ENCODE peak calls at places on chromosomes 5 and 9, in seven cellular contexts. One of them, this sample, is unnamed.

GRCh38 chr5:116532762-116533525 is 41.7 kb downstream of the SEMA6A start:
- DNase-seq in HFF-Myc: no peak
- DNase-seq in H7: no peak
- DNase-seq in SJCRH30: peak; percentile 31
- DNase-seq in endodermal cell: no peak
- DNase-seq in iPS-NIHi11: no peak
- DNase-seq in dermis microvascular lymphatic vessel endothelial cell: no peak
- DNase-seq in this sample: no peak

GRCh38 chr5:170570492-170570891 is 66.7 kb downstream of the KCNIP1 start:
- DNase-seq in iPS-NIHi11: no peak
- DNase-seq in H7: no peak
- DNase-seq in SJCRH30: no peak
- DNase-seq in dermis microvascular lymphatic vessel endothelial cell: no peak
- DNase-seq in endodermal cell: peak; percentile 29
- DNase-seq in HFF-Myc: no peak
- DNase-seq in this sample: no peak

GRCh38 chr5:53211799-53212198 is 102.2 kb upstream of the MOCS2 start:
- DNase-seq in HFF-Myc: peak; percentile 19
- DNase-seq in SJCRH30: no peak
- DNase-seq in dermis microvascular lymphatic vessel endothelial cell: no peak
- DNase-seq in endodermal cell: no peak
- DNase-seq in iPS-NIHi11: no peak
- DNase-seq in H7: no peak
- DNase-seq in this sample: no peak

GRCh38 chr5:131609774-131610173 is 25.3 kb downstream of the RAPGEF6 start:
- DNase-seq in H7: no peak
- DNase-seq in endodermal cell: no peak
- DNase-seq in HFF-Myc: no peak
- DNase-seq in dermis microvascular lymphatic vessel endothelial cell: no peak
- DNase-seq in SJCRH30: no peak
- DNase-seq in iPS-NIHi11: no peak
- DNase-seq in this sample: no peak

GRCh38 chr9:2321523-2322148 is 300.0 kb upstream of the VLDLR start:
- DNase-seq in iPS-NIHi11: no peak
- DNase-seq in H7: no peak
- DNase-seq in dermis microvascular lymphatic vessel endothelial cell: no peak
- DNase-seq in SJCRH30: no peak
- DNase-seq in endodermal cell: no peak
- DNase-seq in HFF-Myc: no peak
- DNase-seq in this sample: no peak

GRCh38 chr9:107489144-107489673 is 360 bp downstream of the KLF4 start:
- DNase-seq in SJCRH30: no peak
- DNase-seq in iPS-NIHi11: peak; percentile 40
- DNase-seq in HFF-Myc: no peak
- DNase-seq in H7: peak; percentile 69
- DNase-seq in endodermal cell: no peak
- DNase-seq in dermis microvascular lymphatic vessel endothelial cell: no peak
- DNase-seq in this sample: no peak

GRCh38 chr5:112762113-112762810 is 24.6 kb downstream of the APC start:
- DNase-seq in HFF-Myc: no peak
- DNase-seq in dermis microvascular lymphatic vessel endothelial cell: no peak
- DNase-seq in iPS-NIHi11: no peak
- DNase-seq in SJCRH30: no peak
- DNase-seq in endodermal cell: no peak
- DNase-seq in H7: no peak
- DNase-seq in this sample: no peak

GRCh38 chr9:127785933-127786772 is at the start of gene CDK9:
- DNase-seq in dermis microvascular lymphatic vessel endothelial cell: peak; percentile 70
- DNase-seq in SJCRH30: peak; percentile 94
- DNase-seq in HFF-Myc: no peak
- DNase-seq in H7: peak; percentile 99
- DNase-seq in iPS-NIHi11: peak; percentile 93
- DNase-seq in endodermal cell: peak; percentile 97
- DNase-seq in this sample: peak; percentile 92

GRCh38 chr5:109779036-109779735 is 89.5 kb downstream of the MAN2A1 start:
- DNase-seq in HFF-Myc: no peak
- DNase-seq in H7: no peak
- DNase-seq in SJCRH30: no peak
- DNase-seq in iPS-NIHi11: no peak
- DNase-seq in dermis microvascular lymphatic vessel endothelial cell: no peak
- DNase-seq in endodermal cell: no peak
- DNase-seq in this sample: no peak

GRCh38 chr5:88889165-88890069 is 6.4 kb upstream of the MEF2C start:
- DNase-seq in iPS-NIHi11: peak; percentile 52
- DNase-seq in endodermal cell: peak; percentile 79
- DNase-seq in SJCRH30: peak; percentile 80
- DNase-seq in dermis microvascular lymphatic vessel endothelial cell: no peak
- DNase-seq in HFF-Myc: no peak
- DNase-seq in H7: peak; percentile 65
- DNase-seq in this sample: peak; percentile 70

GRCh38 chr5:144335561-144335960 is 164.9 kb downstream of the KCTD16 start:
- DNase-seq in dermis microvascular lymphatic vessel endothelial cell: no peak
- DNase-seq in H7: no peak
- DNase-seq in iPS-NIHi11: no peak
- DNase-seq in endodermal cell: no peak
- DNase-seq in HFF-Myc: no peak
- DNase-seq in SJCRH30: no peak
- DNase-seq in this sample: no peak

GRCh38 chr9:89729954-89730530 is 125.2 kb downstream of the GADD45G start:
- DNase-seq in dermis microvascular lymphatic vessel endothelial cell: no peak
- DNase-seq in H7: no peak
- DNase-seq in iPS-NIHi11: no peak
- DNase-seq in endodermal cell: no peak
- DNase-seq in SJCRH30: no peak
- DNase-seq in HFF-Myc: no peak
- DNase-seq in this sample: no peak